ENCODE peak calls at places on chromosomes 11 and 22, in five cellular contexts. N is IMR-90, M is spleen, F is breast epithelium, S is heart left ventricle. P is an unnamed sample.

GRCh38 chr11:2549080-2549479 is 104.3 kb downstream of the KCNQ1 start:
- DNase-seq in N (no peak), M (peak; percentile 54), F (no peak), S (peak; percentile 19), P (no peak)

GRCh38 chr11:5288912-5289525 is 12.7 kb downstream of the OR51B4 start:
- DNase-seq in N (peak; percentile 44), M (no peak), F (no peak), S (no peak), P (peak; percentile 63)

GRCh38 chr22:23913661-23914353 is 19.6 kb downstream of the MIF start:
- DNase-seq in N (peak; percentile 98), M (peak; percentile 100), F (peak; percentile 99), S (peak; percentile 100), P (peak; percentile 98)

GRCh38 chr22:45887202-45888131 is 89.5 kb downstream of the WNT7B start:
- DNase-seq in N (no peak), M (peak; percentile 60), F (peak; percentile 92), S (peak; percentile 41), P (no peak)

GRCh38 chr22:33579448-33580093 is 340.7 kb downstream of the LARGE1 start:
- DNase-seq in N (peak; percentile 38), M (no peak), F (peak; percentile 57), S (no peak), P (peak; percentile 58)

GRCh38 chr11:129939510-129939909 is 44.1 kb upstream of the NFRKB start:
- DNase-seq in N (no peak), M (no peak), F (no peak), S (no peak), P (no peak)

GRCh38 chr22:18156878-18157713 is 7.1 kb downstream of the USP18 start:
- DNase-seq in N (peak; percentile 99), M (peak; percentile 67), F (peak; percentile 78), S (peak; percentile 79), P (peak; percentile 52)

GRCh38 chr22:48719978-48720661 is 1107.6 kb downstream of the BRD1 start:
- DNase-seq in N (no peak), M (peak; percentile 40), F (no peak), S (peak; percentile 12), P (peak; percentile 11)

GRCh38 chr11:75246673-75247350 is 6.2 kb downstream of the TPBGL start:
- DNase-seq in N (no peak), M (peak; percentile 61), F (peak; percentile 25), S (no peak), P (no peak)

GRCh38 chr11:69280994-69281393 is 13.0 kb upstream of the MYEOV start:
- DNase-seq in N (peak; percentile 64), M (peak; percentile 20), F (no peak), S (peak; percentile 54), P (no peak)

GRCh38 chr11:75768909-75769771 is 562 bp downstream of the DGAT2 start:
- DNase-seq in N (no peak), M (no peak), F (no peak), S (no peak), P (no peak)

GRCh38 chr11:108222686-108223448 is at the start of gene ATM:
- DNase-seq in N (peak; percentile 99), M (peak; percentile 100), F (peak; percentile 99), S (peak; percentile 100), P (peak; percentile 99)

GRCh38 chr11:46175401-46176002 is 54.2 kb upstream of the PHF21A start:
- DNase-seq in N (no peak), M (no peak), F (no peak), S (no peak), P (no peak)

GRCh38 chr11:78100276-78101040 is 20.8 kb upstream of the NDUFC2 start:
- DNase-seq in N (no peak), M (no peak), F (no peak), S (no peak), P (no peak)

GRCh38 chr22:17443413-17444203 is 74.3 kb downstream of the CECR2 start:
- DNase-seq in N (no peak), M (no peak), F (no peak), S (no peak), P (no peak)

GRCh38 chr22:47029244-47030001 is 267.0 kb downstream of the TBC1D22A start:
- DNase-seq in N (no peak), M (peak; percentile 53), F (peak; percentile 33), S (no peak), P (no peak)

GRCh38 chr22:30441088-30441487 is 15.5 kb downstream of the MTFP1 start:
- DNase-seq in N (no peak), M (no peak), F (no peak), S (no peak), P (no peak)

GRCh38 chr11:61601512-61601911 is 20.6 kb upstream of the SYT7 start:
- DNase-seq in N (no peak), M (no peak), F (peak; percentile 75), S (no peak), P (no peak)
- TF ChIP-seq POLR2A in N (no peak), M (no peak), F (no peak), S (no peak), P (no peak)

DNA sequence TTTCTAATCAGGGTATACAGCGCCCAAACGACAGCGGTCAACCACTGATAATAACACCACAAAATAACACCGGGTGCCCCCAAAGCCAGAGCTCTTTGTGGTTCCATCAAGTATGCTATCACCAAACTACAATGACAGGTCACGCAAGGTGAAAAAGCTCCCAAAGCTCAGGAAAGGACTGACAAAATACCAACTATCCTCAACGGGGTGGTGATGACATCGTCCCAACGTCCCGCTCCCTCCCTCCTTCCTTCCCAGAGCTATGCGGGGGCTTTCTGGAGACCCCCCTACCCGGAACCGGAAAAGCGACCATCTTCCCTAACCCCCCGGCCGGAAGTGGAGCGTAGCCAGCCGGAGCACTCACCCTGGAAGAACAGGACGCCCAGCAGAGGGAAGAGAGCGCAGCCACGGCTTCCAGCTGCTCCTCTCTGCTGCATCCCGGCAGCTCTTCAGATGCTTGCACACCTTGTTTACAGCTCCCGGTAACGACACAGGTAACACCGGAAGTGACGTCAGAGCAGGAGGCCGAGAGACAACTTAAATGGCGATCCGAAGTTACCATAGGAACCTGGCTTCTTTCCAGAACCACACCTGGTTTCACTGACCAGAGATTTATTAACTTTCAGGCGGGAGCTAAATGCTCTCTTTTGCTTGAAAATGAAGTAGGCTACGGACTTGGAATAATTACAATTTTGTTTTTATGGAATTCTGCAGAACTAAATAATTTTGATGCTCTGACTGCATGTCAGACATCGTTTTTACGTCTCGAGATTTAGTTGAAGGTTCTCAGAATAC is at the start of gene MPZL3:
- DNase-seq in N (peak; percentile 44), M (peak; percentile 91), F (peak; percentile 80), S (peak; percentile 77), P (peak; percentile 87)
- TF ChIP-seq POLR2A in N (no peak), M (no peak), F (peak; percentile 45), S (no peak), P (no peak)

GRCh38 chr11:93054881-93055280 is 85.4 kb downstream of the MTNR1B start:
- DNase-seq in N (peak; percentile 99), M (no peak), F (no peak), S (no peak), P (no peak)

GRCh38 chr11:93053864-93054263 is 84.4 kb downstream of the MTNR1B start:
- DNase-seq in N (no peak), M (no peak), F (no peak), S (no peak), P (no peak)

GRCh38 chr11:93049740-93050139 is 80.3 kb downstream of the MTNR1B start:
- DNase-seq in N (no peak), M (no peak), F (no peak), S (no peak), P (no peak)

GRCh38 chr11:93051181-93051580 is 81.7 kb downstream of the MTNR1B start:
- DNase-seq in N (peak; percentile 88), M (no peak), F (no peak), S (no peak), P (no peak)

GRCh38 chr11:93054279-93054678 is 84.8 kb downstream of the MTNR1B start:
- DNase-seq in N (peak; percentile 40), M (no peak), F (no peak), S (no peak), P (no peak)
- TF ChIP-seq POLR2A in N (no peak), M (no peak), F (no peak), S (no peak), P (no peak)

DNA sequence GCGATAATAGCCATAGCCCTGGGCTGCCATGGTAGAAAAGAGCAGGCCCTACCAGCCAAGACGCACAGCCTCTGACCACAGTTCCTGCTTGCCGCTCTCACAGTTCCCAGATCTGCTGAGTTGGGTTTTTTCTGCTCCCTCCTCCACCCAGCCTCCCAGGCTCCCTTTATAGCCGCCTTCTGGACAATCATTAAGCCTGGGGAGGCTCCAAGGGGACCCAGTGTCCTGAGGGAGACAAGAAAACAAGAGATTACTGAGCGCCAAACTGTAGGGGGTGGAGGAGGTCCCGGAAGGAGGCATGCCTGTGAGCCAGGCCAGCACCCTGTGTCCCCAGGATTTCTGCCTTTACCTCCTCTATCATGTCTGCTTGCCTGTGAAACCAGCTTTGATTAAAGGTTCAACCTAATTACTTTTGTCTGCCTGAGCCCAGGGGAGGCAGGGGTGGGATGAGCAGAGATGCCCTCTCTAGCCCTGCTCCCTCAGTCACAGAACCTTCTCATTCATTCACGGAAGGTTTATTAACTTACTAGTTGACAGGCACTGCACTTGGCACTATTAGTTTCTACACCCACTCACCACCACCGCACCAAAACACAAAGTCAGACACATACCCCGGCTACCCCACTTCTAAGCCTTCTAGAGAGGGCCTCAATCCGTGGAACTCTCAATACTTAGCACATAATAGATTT is 1.2 kb downstream of the SLC37A4 start:
- DNase-seq in N (no peak), M (peak; percentile 59), F (no peak), S (no peak), P (peak; percentile 65)
- TF ChIP-seq POLR2A in N (no peak), M (no peak), F (no peak), S (no peak), P (peak; percentile 31)

DNA sequence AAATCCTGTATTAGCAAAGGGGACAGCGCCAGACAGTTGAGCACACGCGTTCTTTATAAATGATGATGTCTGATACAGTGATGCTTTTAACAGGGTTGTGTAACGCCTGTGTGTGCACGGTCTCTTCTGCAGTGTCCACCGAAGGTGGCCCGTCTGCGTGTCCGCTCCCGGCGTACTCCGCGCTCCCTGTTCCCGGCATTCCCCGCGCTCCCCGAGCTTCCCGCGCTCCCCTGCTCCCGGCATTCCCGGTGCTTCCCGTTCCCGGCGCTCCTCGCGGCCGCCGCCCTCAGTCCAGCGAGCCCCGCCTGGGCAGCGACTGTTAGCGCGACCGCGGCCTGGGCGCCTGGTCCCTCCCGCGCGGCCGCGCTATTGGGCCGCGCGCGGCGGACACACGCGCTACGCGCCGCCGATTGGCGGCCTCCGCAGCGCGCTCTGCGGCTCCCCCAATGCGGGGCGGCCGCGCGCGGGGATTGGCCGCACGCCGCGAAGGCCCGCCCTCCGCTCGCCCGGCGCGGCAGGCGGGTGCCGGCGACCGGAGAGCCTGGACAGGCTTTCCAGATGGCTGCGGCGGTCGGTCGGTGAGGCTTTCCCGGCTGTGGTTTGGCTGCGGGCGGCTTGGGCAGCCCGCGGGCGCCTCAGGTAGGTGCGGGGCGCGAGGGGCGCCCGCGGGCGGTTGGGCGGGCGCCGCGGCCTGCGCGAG is at the start of gene DGCR8:
- DNase-seq in N (peak; percentile 93), M (peak; percentile 95), F (peak; percentile 92), S (peak; percentile 96), P (peak; percentile 93)
- TF ChIP-seq POLR2A in N (peak; percentile 69), M (no peak), F (no peak), S (no peak), P (peak; percentile 66)

DNA sequence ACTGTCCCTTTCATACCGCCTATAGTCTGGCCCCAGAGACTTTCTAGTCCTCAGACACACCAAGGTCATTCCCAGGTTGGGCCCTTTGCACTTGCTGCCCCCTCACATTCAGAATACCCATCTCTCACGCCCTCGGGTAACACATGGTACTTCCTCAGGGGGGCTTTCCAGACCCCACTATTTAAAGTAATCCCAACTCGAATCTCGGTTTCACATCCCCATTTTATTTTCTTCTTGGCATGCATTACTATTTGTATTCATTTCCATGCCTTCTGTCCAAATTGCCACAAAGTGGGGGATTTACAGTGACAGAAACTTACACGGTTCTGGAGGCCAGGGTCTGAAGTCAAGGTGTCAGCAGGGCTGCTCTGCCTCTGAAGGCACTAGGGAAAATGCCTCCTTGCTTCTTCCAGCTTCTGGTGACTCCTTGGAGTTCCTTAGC is 15.0 kb downstream of the RCN1 start:
- DNase-seq in N (no peak), M (no peak), F (no peak), S (no peak), P (no peak)
- TF ChIP-seq POLR2A in N (no peak), M (no peak), F (no peak), S (no peak), P (no peak)